ENCODE peak calls at places on chromosomes 13 and 19, in four cellular contexts. U is activated T-cell treated with anti-CD3 and anti-CD28 coated beads, Interleukin-2, amount 50 U/mL, for 72 hours; T is HFF-Myc; D is stimulated activated CD8-positive, alpha-beta memory T cell treated with anti-CD3 and anti-CD28 coated beads, Interleukin-4, amount 100 ng/mL, for 24 hours. E is an unnamed sample.

GRCh38 chr13:100234524-100235136 is 145.7 kb downstream of the PCCA start:
- DNase-seq in U (no peak), D (no peak), T (no peak), E (no peak)

GRCh38 chr13:29474991-29475390 is 120.5 kb downstream of the SLC7A1 start:
- DNase-seq in U (no peak), T (peak), D (no peak), E (no peak)

GRCh38 chr13:31675521-31675953 is 63.8 kb upstream of the RXFP2 start:
- DNase-seq in D (no peak), T (no peak), U (no peak), E (no peak)

GRCh38 chr19:18440421-18440877 is 2.5 kb upstream of the ISYNA1 start:
- DNase-seq in D (no peak), U (peak), T (no peak), E (no peak)

GRCh38 chr19:14203258-14203657 is 2.7 kb downstream of the ADGRL1 start:
- DNase-seq in T (no peak), D (no peak), U (no peak), E (no peak)

GRCh38 chr19:741506-742131 is 9.3 kb upstream of the MISP start:
- DNase-seq in T (no peak), U (no peak), D (no peak), E (no peak)

GRCh38 chr19:45087531-45087930 is 5.4 kb upstream of the PPP1R37 start:
- DNase-seq in T (no peak), D (no peak), U (peak), E (no peak)

GRCh38 chr13:74870865-74871264 is 611.1 kb downstream of the TBC1D4 start:
- DNase-seq in U (no peak), D (no peak), T (no peak), E (no peak)

GRCh38 chr19:46480409-46480808 is 9.0 kb upstream of the PNMA8A start:
- DNase-seq in U (no peak), T (no peak), D (no peak), E (no peak)

GRCh38 chr13:77300176-77301141 is 26.4 kb downstream of the MYCBP2 start:
- DNase-seq in T (no peak), D (no peak), U (no peak), E (peak)

GRCh38 chr19:30148039-30148438 is 206.0 kb downstream of the URI1 start:
- DNase-seq in U (no peak), T (no peak), D (no peak), E (no peak)

GRCh38 chr13:40895715-40896184 is 106.3 kb downstream of the SLC25A15 start:
- DNase-seq in U (no peak), D (no peak), T (no peak), E (no peak)

GRCh38 chr13:69935043-69935442 is 172.6 kb upstream of the ATXN8OS start:
- DNase-seq in T (no peak), U (no peak), D (no peak), E (no peak)

GRCh38 chr19:12833747-12834417 is 497 bp downstream of the RTBDN start:
- DNase-seq in D (no peak), T (no peak), U (peak), E (no peak)

GRCh38 chr13:111431241-111431640 is 110.8 kb downstream of the TEX29 start:
- DNase-seq in T (no peak), U (no peak), D (no peak), E (no peak)

GRCh38 chr19:54162241-54162805 is 2.8 kb upstream of the LENG1 start:
- DNase-seq in U (peak), D (peak), T (no peak), E (no peak)

GRCh38 chr13:44364601-44365000 is 9.0 kb upstream of the SERP2 start:
- DNase-seq in U (no peak), D (no peak), T (peak), E (no peak)

GRCh38 chr13:76725211-76725610 is 161.0 kb downstream of the KCTD12 start:
- DNase-seq in D (no peak), U (no peak), T (no peak), E (peak)

GRCh38 chr13:96025283-96025682 is 27.9 kb downstream of the UGGT2 start:
- DNase-seq in T (no peak), U (no peak), D (no peak), E (no peak)

GRCh38 chr13:46743191-46743590 is 53.8 kb downstream of the ESD start:
- DNase-seq in D (no peak), T (no peak), U (no peak), E (no peak)

GRCh38 chr13:57624565-57625435 is 6.7 kb upstream of the PCDH17 start:
- DNase-seq in T (peak), D (no peak), U (no peak), E (peak)

GRCh38 chr13:39967199-39967959 is 311.9 kb downstream of the COG6 start:
- DNase-seq in T (no peak), U (no peak), D (no peak), E (no peak)

GRCh38 chr13:40592035-40592434 is 74.4 kb downstream of the FOXO1 start:
- DNase-seq in T (no peak), U (no peak), D (no peak), E (no peak)

GRCh38 chr19:317710-318508 is 26.7 kb downstream of the MIER2 start:
- DNase-seq in U (no peak), D (no peak), T (no peak), E (no peak)

GRCh38 chr19:35195822-35196221 is 32.7 kb downstream of the FAM187B start:
- DNase-seq in U (no peak), D (no peak), T (no peak), E (no peak)

GRCh38 chr13:99967884-99968520 is 3.6 kb downstream of the ZIC5 start:
- DNase-seq in D (no peak), U (no peak), T (no peak), E (no peak)

GRCh38 chr13:98549728-98550317 is 27.1 kb downstream of the STK24 start:
- DNase-seq in T (no peak), D (no peak), U (no peak), E (no peak)

GRCh38 chr19:54341295-54341694 is 2.3 kb upstream of the LILRA4 start:
- DNase-seq in D (no peak), U (no peak), T (no peak), E (no peak)

GRCh38 chr19:51457351-51458013 is 772 bp downstream of the SIGLEC8 start:
- DNase-seq in U (no peak), D (no peak), T (no peak), E (no peak)